ENCODE peak calls at places on chromosomes 4 and X, in five cellular contexts. Q is dorsolateral prefrontal cortex, M is ascending aorta, R is kidney, J is fibroblast of lung. T is an unnamed sample.

GRCh38 chrX:124239911-124240310 is 92.5 kb upstream of the TEX13D start:
- DNase-seq in J (no peak), R (no peak), M (no peak), Q (no peak), T (no peak)

GRCh38 chr4:138910914-138911336 is 104.7 kb upstream of the NOCT start:
- DNase-seq in Q (peak; percentile 25), M (peak; percentile 21), J (peak; percentile 83), R (peak; percentile 85), T (peak; percentile 25)

GRCh38 chrX:2817036-2817435 is 11.7 kb upstream of the GYG2 start:
- DNase-seq in Q (no peak), M (no peak), R (no peak), J (no peak), T (no peak)

GRCh38 chrX:41526925-41527324 is 79.8 kb downstream of the NYX start:
- DNase-seq in J (peak; percentile 45), Q (no peak), R (no peak), M (no peak), T (no peak)

GRCh38 chrX:116009871-116010710 is 160.5 kb upstream of the AGTR2 start:
- DNase-seq in Q (no peak), M (no peak), R (no peak), J (no peak), T (no peak)

GRCh38 chr4:24382381-24382780 is 202.0 kb downstream of the DHX15 start:
- DNase-seq in Q (no peak), R (no peak), J (peak; percentile 93), M (no peak), T (no peak)

GRCh38 chr4:183674153-183674552 is 15.1 kb downstream of the TRAPPC11 start:
- DNase-seq in J (no peak), R (no peak), M (no peak), Q (no peak), T (no peak)

GRCh38 chrX:22150371-22150770 is 118.2 kb downstream of the PHEX start:
- DNase-seq in M (no peak), Q (no peak), R (no peak), J (no peak), T (no peak)

GRCh38 chr4:147731611-147732515 is at the start of gene ARHGAP10:
- DNase-seq in M (peak; percentile 32), Q (peak; percentile 28), R (peak; percentile 91), J (peak; percentile 84), T (peak; percentile 37)

GRCh38 chrX:150692837-150693781 is at the start of gene MTMR1:
- DNase-seq in Q (peak; percentile 42), R (peak; percentile 78), J (no peak), M (no peak), T (no peak)

GRCh38 chr4:65645185-65645584 is 25.1 kb downstream of the EPHA5 start:
- DNase-seq in M (no peak), J (peak; percentile 75), Q (no peak), R (no peak), T (no peak)

GRCh38 chrX:109393859-109394258 is 88.0 kb downstream of the GUCY2F start:
- DNase-seq in J (no peak), M (no peak), Q (no peak), R (no peak), T (no peak)

GRCh38 chr4:40511017-40511614 is 118.5 kb downstream of the RBM47 start:
- DNase-seq in Q (no peak), J (no peak), R (no peak), M (no peak), T (no peak)

GRCh38 chr4:101232074-101232776 is 115.1 kb downstream of the PPP3CA start:
- DNase-seq in M (peak; percentile 10), J (peak; percentile 88), R (no peak), Q (no peak), T (peak; percentile 19)

GRCh38 chrX:150768132-150768485 is 74.9 kb downstream of the MTMR1 start:
- DNase-seq in R (no peak), M (no peak), J (no peak), Q (no peak), T (no peak)

GRCh38 chr4:154014401-154015105 is 225.7 kb upstream of the SFRP2 start:
- DNase-seq in R (no peak), J (no peak), Q (no peak), M (no peak), T (no peak)

GRCh38 chr4:13322681-13323101 is 161.4 kb downstream of the RAB28 start:
- DNase-seq in J (peak; percentile 99), R (no peak), M (no peak), Q (no peak), T (no peak)

GRCh38 chrX:34585561-34585960 is 71.5 kb downstream of the TMEM47 start:
- DNase-seq in J (no peak), Q (no peak), M (no peak), R (no peak), T (no peak)

GRCh38 chr4:153788419-153789276 is at the start of gene SFRP2:
- DNase-seq in Q (no peak), R (peak; percentile 79), J (no peak), M (no peak), T (no peak)

GRCh38 chr4:141637565-141637964 is 1.2 kb downstream of the IL15 start:
- DNase-seq in J (peak; percentile 30), M (no peak), Q (no peak), R (no peak), T (no peak)

GRCh38 chr4:15754323-15754722 is 23.8 kb upstream of the CD38 start:
- DNase-seq in R (no peak), Q (no peak), M (no peak), J (peak; percentile 88), T (no peak)

GRCh38 chrX:47216393-47216925 is 2.0 kb upstream of the CDK16 start:
- DNase-seq in R (peak; percentile 22), J (peak; percentile 23), Q (no peak), M (no peak), T (no peak)

GRCh38 chrX:47215291-47215900 is 3.1 kb upstream of the CDK16 start:
- DNase-seq in R (peak; percentile 50), M (no peak), J (no peak), Q (no peak), T (no peak)

GRCh38 chrX:47217121-47217851 is 1.2 kb upstream of the CDK16 start:
- DNase-seq in Q (no peak), J (peak; percentile 69), R (peak; percentile 82), M (no peak), T (no peak)

GRCh38 chrX:47212381-47213293 is 5.8 kb upstream of the CDK16 start:
- DNase-seq in J (no peak), Q (no peak), M (no peak), R (peak; percentile 33), T (no peak)

DNA sequence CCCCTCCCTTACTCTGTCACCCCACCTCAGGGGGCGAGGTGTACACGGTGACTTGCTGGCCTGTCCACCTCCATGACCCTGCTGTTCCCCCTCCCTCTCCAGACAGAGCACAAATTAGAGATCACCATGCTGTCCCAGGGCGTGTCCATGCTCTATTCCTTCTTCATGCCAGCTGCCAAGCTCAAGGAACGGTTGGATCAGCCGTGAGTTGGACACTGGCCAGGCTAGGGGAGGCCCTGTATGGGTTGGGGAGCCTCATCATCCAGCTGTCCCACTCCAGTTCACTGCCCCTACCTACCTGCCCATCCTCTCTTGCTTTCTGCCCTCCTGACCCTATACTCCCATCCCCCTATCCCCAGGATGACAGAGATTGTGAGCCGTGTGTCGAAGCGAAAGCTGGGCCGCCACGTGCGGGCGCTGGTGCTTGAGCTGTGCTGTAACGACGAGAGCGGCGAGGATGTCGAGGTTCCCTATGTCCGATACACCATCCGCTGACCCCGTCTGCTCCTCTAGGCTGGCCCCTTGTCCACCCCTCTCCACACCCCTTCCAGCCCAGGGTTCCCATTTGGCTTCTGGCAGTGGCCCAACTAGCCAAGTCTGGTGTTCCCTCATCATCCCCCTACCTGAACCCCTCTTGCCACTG is 3.9 kb upstream of the CDK16 start:
- DNase-seq in Q (no peak), J (no peak), M (no peak), R (peak; percentile 68), T (no peak)
- H3K27ac ChIP-seq in Q (no peak overlapping the region), J (no peak overlapping the region), M (no peak overlapping the region), R (no peak overlapping the region), T (no peak overlapping the region)

GRCh38 chrX:40469316-40469715 is 111.5 kb upstream of the ATP6AP2 start:
- DNase-seq in M (no peak), Q (no peak), R (no peak), J (no peak), T (no peak)

GRCh38 chrX:40471965-40472648 is 108.7 kb upstream of the ATP6AP2 start:
- DNase-seq in J (peak; percentile 83), Q (peak; percentile 11), R (no peak), M (no peak), T (no peak)

GRCh38 chrX:40465735-40466551 is 114.8 kb upstream of the ATP6AP2 start:
- DNase-seq in Q (no peak), J (no peak), R (no peak), M (no peak), T (no peak)

GRCh38 chrX:40470830-40471429 is 109.8 kb upstream of the ATP6AP2 start:
- DNase-seq in Q (no peak), M (no peak), J (peak; percentile 16), R (no peak), T (no peak)

DNA sequence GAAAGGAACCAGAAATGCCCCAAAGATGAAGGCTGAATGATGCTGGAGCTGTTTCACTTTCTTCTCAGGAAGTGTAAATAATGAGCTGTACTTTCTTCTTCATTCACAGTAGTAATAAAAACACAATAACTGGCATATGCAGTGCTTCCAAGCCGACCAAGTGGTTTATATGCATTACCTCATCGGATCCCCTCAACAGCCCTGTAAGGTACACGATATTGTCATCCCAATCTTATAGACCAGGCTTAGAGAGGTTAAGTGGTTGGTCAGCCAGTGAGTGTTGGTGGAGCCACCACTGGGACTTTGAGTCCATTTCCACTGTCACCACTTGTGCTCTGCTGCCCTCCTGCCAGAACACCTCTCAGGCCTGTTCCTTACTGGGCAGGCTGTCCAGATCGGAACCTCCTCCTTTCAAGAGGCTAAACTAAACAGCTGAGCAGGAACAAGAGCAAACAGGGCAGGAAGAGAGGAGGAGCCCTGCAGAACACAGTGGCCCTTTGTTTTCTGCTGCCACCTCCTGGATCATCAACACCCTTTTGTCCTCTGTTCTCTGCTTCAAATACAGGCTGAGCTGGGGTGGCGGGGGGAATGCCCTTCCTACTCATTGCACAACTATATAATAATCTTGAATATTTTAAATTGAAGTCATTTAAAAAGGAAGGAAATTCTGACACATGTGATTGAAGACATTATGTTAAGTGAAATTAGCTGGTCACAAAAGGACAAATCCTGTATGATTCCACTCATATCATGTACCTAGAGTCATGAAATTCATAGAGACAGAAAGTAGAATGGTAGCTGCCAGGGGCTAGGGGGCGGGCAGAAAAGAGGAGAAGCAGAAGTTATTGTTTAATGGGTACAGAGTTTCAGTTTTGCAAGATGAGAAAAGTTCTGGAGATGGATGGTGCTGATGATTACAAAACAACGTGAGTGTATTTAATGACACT is 112.5 kb upstream of the ATP6AP2 start:
- DNase-seq in J (peak; percentile 59), M (no peak), Q (peak; percentile 16), R (no peak), T (no peak)
- TF ChIP-seq CTCF in J (no peak), M (no peak), Q (peak; percentile 42), R (peak; percentile 37), T (no peak)

GRCh38 chr4:2861631-2862436 is 18.2 kb downstream of the ADD1 start:
- DNase-seq in J (no peak), R (no peak), Q (no peak), M (no peak), T (no peak)
- H3K27ac ChIP-seq in J (no peak overlapping the region), R (peak overlapping the region; percentile 56), Q (peak overlapping the region; percentile 42), M (peak overlapping the region; percentile 29), T (no peak overlapping the region)

DNA sequence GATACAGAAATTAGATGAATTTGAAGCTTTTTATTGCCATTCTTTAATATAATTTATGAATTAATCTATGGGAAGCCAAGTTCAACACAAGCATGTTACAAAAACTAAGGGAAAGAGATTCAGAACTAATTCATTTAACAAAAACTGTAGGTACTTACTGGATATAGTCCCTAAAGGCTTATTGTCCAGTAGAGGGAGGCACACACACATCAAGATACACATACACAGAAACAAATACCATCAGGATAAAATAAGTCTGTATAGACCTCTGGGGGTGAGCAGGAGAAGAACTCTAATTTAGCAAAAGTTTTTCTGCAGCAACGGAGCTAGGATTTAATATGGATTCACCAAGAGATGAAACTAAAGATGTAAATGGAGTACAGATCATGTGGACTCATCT is 83.0 kb upstream of the IL13RA1 start:
- DNase-seq in M (no peak), Q (no peak), J (peak; percentile 43), R (no peak), T (no peak)
- TF ChIP-seq CTCF in M (no peak), Q (peak; percentile 25), J (peak; percentile 8), R (peak; percentile 39), T (no peak)